ENCODE peak calls at places on chromosomes 6 and 20, in four cellular contexts. K is GM10248, G is WTC11, D is MM.1S. S is an unnamed sample.

GRCh38 chr20:38085031-38085430 is 51.5 kb downstream of the RPRD1B start:
- DNase-seq in D (no peak), G (no peak), K (no peak), S (no peak)

GRCh38 chr6:107816818-107817217 is 7.3 kb downstream of the SCML4 start:
- DNase-seq in D (no peak), G (no peak), K (no peak), S (no peak)

GRCh38 chr20:60899320-60899719 is 352.7 kb upstream of the CDH4 start:
- DNase-seq in K (no peak), D (no peak), G (no peak), S (no peak)

GRCh38 chr6:167448378-167448777 is 123.5 kb downstream of the TTLL2 start:
- DNase-seq in K (no peak), G (no peak), D (no peak), S (no peak)

GRCh38 chr6:158717341-158718328 is 67.8 kb downstream of the SYTL3 start:
- DNase-seq in K (peak; percentile 71), D (peak; percentile 54), G (no peak), S (peak; percentile 74)

GRCh38 chr20:3158968-3159431 is 665 bp downstream of the FASTKD5 start:
- DNase-seq in D (no peak), K (no peak), G (no peak), S (peak; percentile 38)

GRCh38 chr6:158769696-158770446 is 49.3 kb downstream of the EZR start:
- DNase-seq in G (no peak), D (no peak), K (no peak), S (no peak)

GRCh38 chr6:24902782-24903181 is 33.0 kb downstream of the RIPOR2 start:
- DNase-seq in D (no peak), K (no peak), G (no peak), S (no peak)

GRCh38 chr6:129597023-129597713 is 112.8 kb downstream of the ARHGAP18 start:
- DNase-seq in G (no peak), K (peak; percentile 11), D (no peak), S (no peak)

GRCh38 chr20:18637296-18637695 is 49.4 kb downstream of the DTD1 start:
- DNase-seq in G (no peak), K (no peak), D (no peak), S (no peak)

GRCh38 chr20:54044156-54044555 is 26.2 kb downstream of the BCAS1 start:
- DNase-seq in D (no peak), K (no peak), G (no peak), S (no peak)

GRCh38 chr6:30037182-30037788 is 23.8 kb upstream of the POLR1H start:
- DNase-seq in K (peak; percentile 38), D (peak; percentile 31), G (no peak), S (peak; percentile 39)

GRCh38 chr20:23629017-23629541 is 8.7 kb downstream of the CST3 start:
- DNase-seq in G (no peak), D (no peak), K (no peak), S (no peak)

GRCh38 chr20:36644713-36645109 is 1.3 kb downstream of the SLA2 start:
- DNase-seq in G (no peak), K (no peak), D (no peak), S (no peak)

GRCh38 chr6:130965657-130966056 is 97.4 kb downstream of the EPB41L2 start:
- DNase-seq in K (no peak), D (no peak), G (no peak), S (no peak)

GRCh38 chr6:52284131-52284459 is 447 bp downstream of the MCM3 start:
- DNase-seq in K (no peak), D (peak; percentile 57), G (peak; percentile 76), S (no peak)

GRCh38 chr6:52284460-52285173 is at the start of gene MCM3:
- DNase-seq in K (peak; percentile 95), D (peak; percentile 99), G (peak; percentile 97), S (peak; percentile 95)

GRCh38 chr6:52286798-52287432 is 2.4 kb upstream of the MCM3 start:
- DNase-seq in K (peak; percentile 35), G (peak; percentile 74), D (peak; percentile 61), S (peak; percentile 41)

GRCh38 chr6:52283111-52283510 is 1.4 kb downstream of the MCM3 start:
- DNase-seq in G (no peak), D (no peak), K (no peak), S (no peak)

DNA sequence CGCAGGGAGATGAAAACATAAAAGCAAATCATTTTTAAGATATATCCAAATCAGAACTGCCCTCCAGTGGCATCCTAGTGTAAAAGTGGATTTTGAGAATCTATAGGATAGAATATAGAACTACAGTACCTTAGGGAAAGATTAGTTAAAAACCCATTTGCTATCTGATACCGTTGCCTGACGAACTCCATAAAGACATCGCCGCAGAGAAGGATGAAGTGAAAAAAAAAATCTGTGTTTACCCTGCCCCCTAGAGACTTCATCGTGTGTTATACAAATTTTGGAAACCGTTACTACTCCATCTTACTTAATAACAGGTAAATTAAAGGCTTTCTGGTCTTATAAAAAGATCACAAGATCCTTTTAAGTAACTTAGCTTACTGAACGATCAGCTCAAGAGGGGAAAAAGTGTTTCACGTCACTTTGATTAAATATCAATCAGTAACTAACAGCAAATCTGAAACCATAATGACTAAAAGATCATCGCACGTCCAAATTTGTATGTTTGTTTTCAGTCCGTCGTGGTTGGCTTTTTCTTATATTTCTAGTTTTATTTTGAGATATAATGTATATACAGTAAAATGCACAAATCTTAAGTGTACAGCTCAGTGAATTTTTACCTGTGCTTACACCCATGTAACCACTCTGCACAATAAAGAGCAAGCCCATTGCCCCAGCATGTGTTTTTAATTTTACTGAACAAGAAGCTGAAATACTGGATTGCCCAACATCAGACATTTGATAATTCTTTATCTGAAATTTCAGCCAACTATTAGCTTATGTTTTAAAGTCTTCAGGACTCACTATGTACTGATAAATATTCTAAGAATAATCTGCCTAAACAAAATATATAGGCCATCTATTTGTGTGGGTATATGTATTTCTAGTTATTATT is 879 bp upstream of the MCM3 start:
- DNase-seq in K (no peak), G (no peak), D (peak; percentile 47), S (no peak)
- TF ChIP-seq CTCF in K (peak; percentile 28), G (no peak), D (peak; percentile 35), S (no peak)

DNA sequence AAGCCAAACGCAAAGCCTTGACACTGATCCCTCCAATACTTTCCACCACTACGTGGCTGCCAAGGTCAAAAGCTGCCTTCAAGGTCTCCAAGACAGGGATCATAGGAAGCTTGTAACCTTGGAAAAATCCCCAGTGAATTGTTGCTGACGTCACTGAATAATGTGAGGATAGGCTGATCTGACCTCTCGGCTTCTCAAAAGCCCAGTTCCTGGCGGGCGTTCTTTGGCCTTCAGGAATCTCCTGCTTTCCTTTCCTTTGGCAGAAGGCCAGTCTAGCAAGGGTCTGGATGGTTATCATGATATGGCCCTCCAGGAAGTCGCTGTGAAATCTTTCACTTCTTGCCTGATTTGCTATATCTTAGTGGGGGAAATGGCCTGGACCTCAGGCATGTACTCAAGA is 61.4 kb upstream of the TNFAIP3 start:
- DNase-seq in K (no peak), G (no peak), D (no peak), S (no peak)
- TF ChIP-seq CTCF in K (no peak), G (no peak), D (no peak), S (no peak)

DNA sequence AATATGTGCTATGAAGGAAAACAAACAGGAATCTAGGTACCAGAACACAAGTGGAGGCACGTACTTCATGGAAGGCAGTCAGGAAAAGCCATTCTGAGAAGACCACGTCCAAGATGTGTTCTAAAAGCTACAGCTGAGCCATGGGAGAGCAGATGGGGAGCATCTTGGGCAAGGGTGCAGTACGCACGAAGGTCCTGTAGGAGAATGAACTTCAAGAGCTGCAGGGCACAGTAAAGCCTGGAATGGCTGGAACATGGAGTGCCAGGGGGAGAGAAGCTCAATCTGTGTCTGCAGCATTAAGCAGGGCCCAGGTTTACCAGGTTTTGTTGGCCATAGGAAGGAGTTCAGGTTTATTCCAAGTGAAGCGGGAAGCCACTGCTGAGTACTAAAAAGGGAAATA is 30.0 kb downstream of the ADTRP start:
- DNase-seq in K (no peak), G (no peak), D (no peak), S (no peak)
- TF ChIP-seq CTCF in K (no peak), G (no peak), D (no peak), S (no peak)

GRCh38 chr6:112034236-112034990 is 19.5 kb upstream of the CCN6 start:
- DNase-seq in D (no peak), K (no peak), G (no peak), S (no peak)
- TF ChIP-seq CTCF in D (no peak), K (no peak), G (no peak), S (no peak)

S was measured in GM13976.